ENCODE peak calls at places on chromosome 17, in four cellular contexts. R is HCT116, H is ovary, P is lower lobe of right lung. K is an unnamed sample. For H3K27me3, the result is how much of the 10 kb centered on the place peaks cover.

GRCh38 chr17:75130059-75130631 is 1.4 kb downstream of the NT5C start:
- DNase-seq in R (no peak), P (no peak), H (no peak), K (no peak)

GRCh38 chr17:19369846-19370492 is 7.4 kb upstream of the B9D1 start:
- DNase-seq in P (no peak), R (no peak), H (no peak), K (no peak)

GRCh38 chr17:83034525-83034924 is 44.9 kb upstream of the METRNL start:
- DNase-seq in R (no peak), H (peak), P (no peak), K (no peak)

GRCh38 chr17:55577011-55577586 is 65.8 kb upstream of the SMIM36 start:
- DNase-seq in R (no peak), H (peak), P (peak), K (no peak)

GRCh38 chr17:27233783-27234182 is 60.1 kb upstream of the WSB1 start:
- DNase-seq in P (no peak), R (no peak), H (no peak), K (no peak)

GRCh38 chr17:40950176-40950575 is 12.7 kb upstream of the KRT23 start:
- DNase-seq in R (no peak), P (no peak), H (no peak), K (no peak)

GRCh38 chr17:22507823-22508222 is 815.5 kb downstream of the KCNJ18 start:
- DNase-seq in R (no peak), P (no peak), H (no peak), K (no peak)

GRCh38 chr17:64781394-64781793 is 119.3 kb upstream of the SMURF2 start:
- DNase-seq in H (peak), R (no peak), P (peak), K (peak)

GRCh38 chr17:15154618-15155017 is 110.5 kb downstream of the PMP22 start:
- DNase-seq in R (no peak), H (no peak), P (no peak), K (no peak)

GRCh38 chr17:73644145-73645049 is at the start of gene SDK2:
- DNase-seq in H (no peak), P (no peak), R (no peak), K (peak)

GRCh38 chr17:4236456-4236855 is 27.3 kb downstream of the ANKFY1 start:
- DNase-seq in R (no peak), H (no peak), P (no peak), K (no peak)

GRCh38 chr17:63564562-63564961 is 14.3 kb downstream of the DCAF7 start:
- DNase-seq in P (no peak), R (no peak), H (no peak), K (no peak)

GRCh38 chr17:49401971-49402491 is 12.7 kb downstream of the PHB1 start:
- DNase-seq in H (no peak), P (no peak), R (no peak), K (no peak)

GRCh38 chr17:74752415-74752814 is 4.0 kb downstream of the NHERF1 start:
- DNase-seq in R (no peak), H (no peak), P (no peak), K (no peak)

GRCh38 chr17:69061901-69062556 is 1.3 kb upstream of the ABCA9 start:
- DNase-seq in P (no peak), R (no peak), H (no peak), K (no peak)

GRCh38 chr17:71444011-71444574 is 676.7 kb upstream of the SOX9 start:
- DNase-seq in P (no peak), H (no peak), R (no peak), K (no peak)

GRCh38 chr17:4838306-4838785 is 5.2 kb downstream of the MINK1 start:
- DNase-seq in H (no peak), P (no peak), R (no peak), K (no peak)

GRCh38 chr17:8924595-8924994 is 40.9 kb downstream of the PIK3R5 start:
- DNase-seq in H (no peak), P (no peak), R (no peak), K (no peak)

GRCh38 chr17:11642655-11643054 is 44.4 kb downstream of the DNAH9 start:
- DNase-seq in H (no peak), R (no peak), P (no peak), K (no peak)

GRCh38 chr17:11582217-11582616 is 16.1 kb upstream of the DNAH9 start:
- DNase-seq in P (no peak), R (no peak), H (no peak), K (no peak)

GRCh38 chr17:77875881-77876509 is 82.5 kb upstream of the TNRC6C start:
- DNase-seq in H (no peak), P (peak), R (peak), K (no peak)

GRCh38 chr17:19334331-19334730 is 28.2 kb downstream of the B9D1 start:
- DNase-seq in P (no peak), H (peak), R (no peak), K (peak)

GRCh38 chr17:61487161-61487654 is 35.0 kb downstream of the TBX4 start:
- DNase-seq in H (no peak), R (no peak), P (no peak), K (no peak)

GRCh38 chr17:82518826-82519810 is at the start of gene FOXK2:
- DNase-seq in R (peak), H (peak), P (peak), K (peak)

GRCh38 chr17:7748098-7748775 is 30.7 kb downstream of the DNAH2 start:
- DNase-seq in H (no peak), R (no peak), P (no peak), K (peak)

GRCh38 chr17:36602030-36602737 is 801 bp downstream of the MRM1 start:
- DNase-seq in R (no peak), P (peak), H (no peak), K (peak)

GRCh38 chr17:67281736-67282135 is 36.7 kb upstream of the HELZ start:
- DNase-seq in R (no peak), H (no peak), P (no peak), K (no peak)

GRCh38 chr17:58232707-58233156 is 5.7 kb upstream of the LPO start:
- DNase-seq in P (peak), H (no peak), R (no peak), K (peak)

GRCh38 chr17:80931421-80932265 is 60.0 kb upstream of the CHMP6 start:
- DNase-seq in P (no peak), R (peak), H (peak), K (peak)

GRCh38 chr17:73188011-73188410 is 4.8 kb upstream of the COG1 start:
- DNase-seq in P (no peak), H (no peak), R (no peak), K (no peak)

GRCh38 chr17:9002610-9003354 is 18.5 kb upstream of the NTN1 start:
- DNase-seq in P (no peak), H (no peak), R (no peak), K (no peak)

GRCh38 chr17:39632153-39632941 is 4.6 kb upstream of the STARD3 start:
- DNase-seq in P (no peak), H (no peak), R (peak), K (peak)

GRCh38 chr17:48548687-48549621 is 4.0 kb upstream of the HOXB2 start:
- DNase-seq in P (no peak), R (no peak), H (no peak), K (no peak)

GRCh38 chr17:64741924-64742670 is 80.0 kb upstream of the SMURF2 start:
- DNase-seq in H (no peak), R (no peak), P (no peak), K (no peak)

GRCh38 chr17:9313346-9313745 is 262.3 kb downstream of the STX8 start:
- DNase-seq in P (no peak), H (no peak), R (no peak), K (no peak)

GRCh38 chr17:34285304-34285792 is at the start of gene CCL11:
- DNase-seq in H (no peak), P (no peak), R (no peak), K (no peak)

GRCh38 chr17:6641374-6641818 is 536 bp downstream of the TXNDC17 start:
- DNase-seq in R (no peak), P (no peak), H (no peak), K (no peak)

GRCh38 chr17:78252111-78252634 is 20.7 kb downstream of the TMEM235 start:
- DNase-seq in P (no peak), H (no peak), R (no peak), K (peak)

GRCh38 chr17:68580236-68580903 is 20.8 kb downstream of the FAM20A start:
- DNase-seq in H (peak), P (peak), R (no peak), K (peak)

GRCh38 chr17:21162394-21162775 is 35.6 kb downstream of the DHRS7B start:
- DNase-seq in H (no peak), R (no peak), P (no peak), K (no peak)

GRCh38 chr17:21160401-21160800 is 33.6 kb downstream of the DHRS7B start:
- DNase-seq in R (no peak), H (no peak), P (no peak), K (no peak)

GRCh38 chr17:21164226-21165019 is 37.7 kb downstream of the DHRS7B start:
- DNase-seq in H (no peak), P (no peak), R (no peak), K (no peak)

GRCh38 chr17:21161498-21162393 is 35.0 kb downstream of the DHRS7B start:
- DNase-seq in H (no peak), R (no peak), P (no peak), K (no peak)

GRCh38 chr17:21163101-21163500 is 36.3 kb downstream of the DHRS7B start:
- DNase-seq in H (no peak), P (no peak), R (no peak), K (no peak)
- TF ChIP-seq CTCF in H (no peak), P (no peak), R (no peak), K (no peak)

GRCh38 chr17:79535728-79536025 is 75.2 kb downstream of the RBFOX3 start:
- DNase-seq in R (no peak), P (peak), H (no peak), K (no peak)
- H3K27me3 ChIP-seq in R (under half), P (under half), H (under half), K (under half)

GRCh38 chr17:2214047-2214717 is 89.4 kb downstream of the SMG6 start:
- DNase-seq in P (no peak), R (no peak), H (peak), K (peak)

GRCh38 chr17:2213291-2213960 is 90.2 kb downstream of the SMG6 start:
- DNase-seq in P (no peak), R (no peak), H (no peak), K (no peak)

GRCh38 chr17:2215616-2216364 is 87.8 kb downstream of the SMG6 start:
- DNase-seq in P (peak), H (peak), R (no peak), K (peak)

GRCh38 chr17:2212328-2212981 is 91.1 kb downstream of the SMG6 start:
- DNase-seq in R (no peak), P (no peak), H (no peak), K (no peak)

DNA sequence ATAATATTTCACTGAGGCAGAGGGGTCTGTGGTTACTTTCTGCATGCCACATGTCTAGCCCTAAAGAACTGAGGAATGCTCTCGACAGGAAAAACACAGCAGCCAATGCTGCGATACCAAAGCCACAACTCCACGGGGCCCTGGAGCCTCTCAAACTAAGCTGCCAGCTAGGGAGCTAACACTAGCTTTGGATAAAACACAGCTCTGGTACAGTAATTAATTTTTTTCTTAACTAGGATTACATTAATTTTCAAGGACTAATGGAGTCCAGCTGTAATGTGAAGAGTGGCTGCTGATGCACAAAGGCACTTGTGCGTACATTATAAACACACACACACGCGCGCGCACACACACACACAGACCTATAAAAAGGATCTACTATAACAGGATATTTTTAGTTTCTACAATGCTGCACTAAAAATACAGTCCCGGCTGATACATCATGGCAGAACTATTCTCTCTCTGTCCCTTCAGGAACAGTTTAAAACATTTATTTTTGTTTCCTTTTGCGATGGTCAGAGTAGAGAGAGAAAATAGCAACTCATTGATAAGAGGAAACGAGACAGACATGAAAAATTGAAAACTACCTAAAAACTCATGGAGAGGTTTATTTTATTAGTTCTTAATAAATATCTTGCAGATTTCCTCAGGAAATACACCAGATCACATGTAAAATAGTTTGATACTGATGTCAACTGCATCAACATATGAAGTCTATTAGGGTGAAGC is 88.5 kb downstream of the SMG6 start:
- DNase-seq in H (peak), R (no peak), P (no peak), K (no peak)
- H3K4me3 ChIP-seq in H (no peak), R (no peak), P (no peak), K (peak)

GRCh38 chr17:76132574-76133338 is 8.3 kb downstream of the FOXJ1 start:
- DNase-seq in P (peak), H (no peak), R (peak), K (peak)
- TF ChIP-seq CTCF in P (no peak), H (no peak), R (peak), K (no peak)

DNA sequence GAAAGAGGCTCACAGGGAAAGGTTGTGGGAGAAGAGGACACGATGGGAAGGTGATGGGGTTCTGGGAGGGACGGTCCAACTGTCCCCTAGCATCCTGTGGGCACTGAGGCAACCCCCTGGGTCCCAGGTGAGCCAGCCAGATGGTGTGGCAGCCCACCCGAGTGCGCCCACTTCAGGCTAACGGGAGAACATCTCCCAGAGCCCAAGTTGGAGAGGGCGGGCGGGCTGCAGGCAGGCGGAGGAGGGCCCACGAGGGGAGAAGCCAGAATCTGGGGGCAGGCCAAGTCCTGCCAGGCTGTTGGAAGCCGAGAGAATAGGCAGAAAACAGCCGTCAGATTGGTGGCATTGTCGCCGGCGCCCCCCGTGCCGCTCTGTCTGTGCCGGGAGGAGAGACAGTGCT is 13.8 kb upstream of the ABCC3 start:
- DNase-seq in R (no peak), P (no peak), H (no peak), K (no peak)
- H3K27me3 ChIP-seq in R (under half), P (under half), H (under half), K (under half)

GRCh38 chr17:47301831-47302230 is 21.9 kb upstream of the EFCAB13 start:
- DNase-seq in H (no peak), P (no peak), R (no peak), K (no peak)
- H3K4me3 ChIP-seq in H (no peak), P (no peak), R (no peak), K (no peak)

DNA sequence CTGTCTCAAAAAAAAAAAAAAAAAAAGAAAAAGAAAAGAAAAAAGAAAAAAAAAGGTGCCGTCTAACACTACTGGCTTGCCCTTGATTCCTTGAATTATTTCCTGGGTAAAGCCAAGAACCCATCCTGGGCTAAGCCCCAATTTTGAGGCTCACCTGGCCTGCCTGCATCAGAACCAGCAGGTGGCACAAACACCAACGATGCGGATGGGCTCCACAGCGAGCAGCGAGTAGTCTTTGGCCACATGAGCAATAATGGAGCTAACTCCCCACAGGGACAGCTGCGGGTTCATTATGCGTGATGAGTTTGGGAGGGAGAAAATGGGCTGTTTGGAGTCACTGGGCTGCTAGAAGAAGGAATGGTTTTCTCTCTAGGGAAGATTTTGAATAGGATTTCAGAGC is 91.1 kb downstream of the ASIC2 start:
- DNase-seq in R (no peak), H (no peak), P (no peak), K (no peak)
- TF ChIP-seq CTCF in R (no peak), H (no peak), P (no peak), K (no peak)

DNA sequence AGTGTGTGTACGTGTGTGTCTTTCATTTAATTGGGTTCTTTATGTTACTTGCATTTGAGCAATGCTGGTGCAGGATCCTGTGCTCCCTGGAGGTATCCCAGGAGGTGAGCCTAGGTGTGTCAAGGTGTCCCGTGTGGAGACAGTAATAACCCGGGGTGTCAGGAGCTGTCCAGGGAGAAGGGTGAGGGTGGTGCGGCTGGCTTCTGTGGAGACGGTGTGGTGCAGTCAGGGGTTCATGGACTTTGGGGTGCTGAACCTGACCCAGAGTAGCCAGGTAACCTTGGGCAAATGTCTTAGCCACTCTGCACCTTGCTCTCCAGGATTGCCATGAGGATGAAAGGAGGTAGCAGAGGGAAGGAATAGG is 7.4 kb upstream of the ELAC2 start:
- DNase-seq in H (no peak), R (no peak), P (no peak), K (no peak)
- H3K27me3 ChIP-seq in H (under half), R (under half), P (under half), K (under half)

GRCh38 chr17:45170976-45171337 is 9.3 kb downstream of the HEXIM2 start:
- DNase-seq in R (peak), P (peak), H (no peak), K (peak)
- H3K4me3 ChIP-seq in R (peak), P (peak), H (peak), K (peak)

GRCh38 chr17:1203111-1203966 is 23.6 kb upstream of the ABR start:
- DNase-seq in H (peak), R (no peak), P (peak), K (peak)
- TF ChIP-seq CTCF in H (no peak), R (no peak), P (no peak), K (no peak)

K was measured in upper lobe of right lung.